ENCODE peak calls at places on chromosome 20, in four cellular contexts. W is IMR-90, I is upper lobe of right lung, R is pancreas. Z is an unnamed sample.

GRCh38 chr20:16666272-16666671 is 63.6 kb upstream of the SNRPB2 start:
- DNase-seq in W (no peak), I (no peak), R (no peak), Z (no peak)

GRCh38 chr20:10647471-10647870 is 26.3 kb downstream of the JAG1 start:
- DNase-seq in W (no peak), I (no peak), R (no peak), Z (no peak)

GRCh38 chr20:44738779-44739477 is 6.7 kb upstream of the KCNK15 start:
- DNase-seq in W (peak; percentile 67), I (no peak), R (peak; percentile 80), Z (no peak)

GRCh38 chr20:34772437-34772836 is 53.0 kb downstream of the NCOA6 start:
- DNase-seq in W (no peak), I (no peak), R (no peak), Z (no peak)

GRCh38 chr20:29689411-29690225 is 1567.8 kb upstream of the DEFB115 start:
- DNase-seq in W (no peak), I (no peak), R (peak; percentile 5), Z (peak; percentile 39)

GRCh38 chr20:58851221-58851968 is 693 bp upstream of the GNAS-AS1 start:
- DNase-seq in W (no peak), I (peak; percentile 64), R (no peak), Z (no peak)

GRCh38 chr20:15642676-15643075 is 930.6 kb downstream of the KIF16B start:
- DNase-seq in W (peak; percentile 80), I (no peak), R (no peak), Z (no peak)

GRCh38 chr20:36572701-36573102 is 695 bp upstream of the TGIF2 start:
- DNase-seq in W (peak; percentile 51), I (no peak), R (no peak), Z (peak; percentile 59)

GRCh38 chr20:41697861-41698559 is 79.8 kb upstream of the CHD6 start:
- DNase-seq in W (peak; percentile 37), I (no peak), R (no peak), Z (no peak)

GRCh38 chr20:51447097-51447764 is 95.3 kb downstream of the NFATC2 start:
- DNase-seq in W (peak; percentile 98), I (no peak), R (peak; percentile 32), Z (no peak)

GRCh38 chr20:33862709-33863403 is 51.7 kb downstream of the CHMP4B start:
- DNase-seq in W (peak; percentile 78), I (peak; percentile 77), R (peak; percentile 41), Z (peak; percentile 19)

GRCh38 chr20:2093883-2094282 is 7.7 kb upstream of the STK35 start:
- DNase-seq in W (no peak), I (no peak), R (no peak), Z (no peak)

GRCh38 chr20:59055302-59055701 is 12.7 kb upstream of the PRELID3B start:
- DNase-seq in W (peak; percentile 37), I (no peak), R (no peak), Z (no peak)

GRCh38 chr20:50513169-50514034 is 3.2 kb downstream of the PTPN1 start:
- DNase-seq in W (peak; percentile 80), I (no peak), R (no peak), Z (no peak)

GRCh38 chr20:44748005-44748370 is 2.3 kb downstream of the KCNK15 start:
- DNase-seq in W (no peak), I (no peak), R (no peak), Z (no peak)

GRCh38 chr20:32888636-32889035 is 29.9 kb downstream of the EFCAB8 start:
- DNase-seq in W (no peak), I (no peak), R (peak; percentile 42), Z (no peak)

GRCh38 chr20:54323227-54323734 is 115.4 kb downstream of the PFDN4 start:
- DNase-seq in W (no peak), I (no peak), R (no peak), Z (no peak)

GRCh38 chr20:25750765-25751696 is 54.4 kb upstream of the ZNF337 start:
- DNase-seq in W (peak; percentile 28), I (peak; percentile 77), R (peak; percentile 52), Z (peak; percentile 57)

GRCh38 chr20:31945790-31946189 is 6.1 kb downstream of the PDRG1 start:
- DNase-seq in W (no peak), I (no peak), R (no peak), Z (no peak)

GRCh38 chr20:23234311-23235078 is 116.1 kb upstream of the NXT1 start:
- DNase-seq in W (peak; percentile 55), I (no peak), R (no peak), Z (no peak)

GRCh38 chr20:31806564-31807355 is 12.4 kb upstream of the MYLK2 start:
- DNase-seq in W (no peak), I (no peak), R (no peak), Z (no peak)

GRCh38 chr20:32316667-32317066 is 39.2 kb downstream of the KIF3B start:
- DNase-seq in W (peak; percentile 44), I (no peak), R (peak; percentile 59), Z (no peak)

GRCh38 chr20:4202441-4202840 is 187.1 kb upstream of the RNF24 start:
- DNase-seq in W (no peak), I (peak; percentile 11), R (no peak), Z (no peak)

GRCh38 chr20:11734431-11734830 is 183.3 kb upstream of the BTBD3 start:
- DNase-seq in W (no peak), I (no peak), R (no peak), Z (no peak)

GRCh38 chr20:33387177-33387576 is 14.1 kb downstream of the CDK5RAP1 start:
- DNase-seq in W (peak; percentile 28), I (no peak), R (no peak), Z (no peak)

GRCh38 chr20:49508435-49509199 is 26.1 kb upstream of the KCNB1 start:
- DNase-seq in W (peak; percentile 45), I (no peak), R (no peak), Z (no peak)

GRCh38 chr20:35992713-35993335 is 24.4 kb downstream of the CNBD2 start:
- DNase-seq in W (peak; percentile 58), I (no peak), R (peak; percentile 19), Z (peak; percentile 17)

GRCh38 chr20:46689082-46689753 is at the start of gene TP53RK:
- DNase-seq in W (peak; percentile 100), I (peak; percentile 99), R (peak; percentile 99), Z (peak; percentile 86)

GRCh38 chr20:40568200-40568599 is 120.8 kb downstream of the MAFB start:
- DNase-seq in W (no peak), I (no peak), R (no peak), Z (no peak)

GRCh38 chr20:49892260-49893216 is 22.8 kb downstream of the SPATA2 start:
- DNase-seq in W (no peak), I (no peak), R (no peak), Z (no peak)

GRCh38 chr20:47043076-47043475 is 148.4 kb downstream of the EYA2 start:
- DNase-seq in W (peak; percentile 47), I (no peak), R (no peak), Z (no peak)

GRCh38 chr20:45506927-45507820 is 8.2 kb downstream of the SPINT3 start:
- DNase-seq in W (no peak), I (no peak), R (no peak), Z (no peak)

GRCh38 chr20:42379385-42379784 is 761.2 kb upstream of the CHD6 start:
- DNase-seq in W (no peak), I (no peak), R (peak; percentile 31), Z (no peak)

GRCh38 chr20:16560661-16561060 is 12.6 kb downstream of the KIF16B start:
- DNase-seq in W (no peak), I (no peak), R (no peak), Z (no peak)

GRCh38 chr20:11001767-11002540 is 328.2 kb upstream of the JAG1 start:
- DNase-seq in W (peak; percentile 56), I (no peak), R (no peak), Z (no peak)

GRCh38 chr20:17888044-17888443 is 80.5 kb downstream of the SNX5 start:
- DNase-seq in W (no peak), I (no peak), R (no peak), Z (no peak)

GRCh38 chr20:43009497-43009896 is 180.2 kb downstream of the PTPRT start:
- DNase-seq in W (no peak), I (no peak), R (no peak), Z (no peak)

GRCh38 chr20:24708411-24709295 is 239.2 kb downstream of the SYNDIG1 start:
- DNase-seq in W (peak; percentile 4), I (no peak), R (no peak), Z (no peak)

DNA sequence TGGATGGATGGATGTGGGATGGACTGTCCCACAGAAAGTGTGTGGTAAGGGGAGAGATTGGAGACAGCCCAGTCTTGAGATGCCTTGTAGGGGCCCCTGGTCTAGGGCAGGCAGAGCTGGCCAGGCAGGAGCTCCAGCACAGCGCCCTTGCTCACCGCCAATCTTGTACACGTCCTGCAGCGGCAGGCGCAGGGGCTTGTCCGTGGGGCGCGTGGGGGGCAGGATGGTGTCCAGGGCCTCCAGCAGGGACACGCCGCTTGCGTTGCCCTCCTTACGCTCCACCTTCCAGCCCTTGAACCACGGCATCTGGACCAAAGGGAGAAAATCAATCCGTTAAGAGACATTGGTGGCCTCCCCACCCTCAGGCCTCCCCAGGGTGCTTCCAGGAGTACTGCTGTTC is 5.9 kb downstream of the EEF1A2 start:
- DNase-seq in W (no peak), I (no peak), R (no peak), Z (no peak)
- H3K27me3 ChIP-seq in W (peaks cover 10% of the 10 kb centered on the region), I (peaks cover 45% of the 10 kb centered on the region), R (no peaks in the 10 kb centered on the region), Z (peaks cover 33% of the 10 kb centered on the region)

GRCh38 chr20:38729767-38730166 is 5.5 kb downstream of the SLC32A1 start:
- DNase-seq in W (no peak), I (no peak), R (no peak), Z (no peak)
- H3K27me3 ChIP-seq in W (peaks cover 82% of the 10 kb centered on the region), I (peaks cover 98% of the 10 kb centered on the region), R (peaks cover 12% of the 10 kb centered on the region), Z (peaks cover 93% of the 10 kb centered on the region)

GRCh38 chr20:22223251-22223650 is 361.1 kb downstream of the FOXA2 start:
- DNase-seq in W (no peak), I (no peak), R (no peak), Z (no peak)

GRCh38 chr20:22232473-22232872 is 351.9 kb downstream of the FOXA2 start:
- DNase-seq in W (no peak), I (no peak), R (no peak), Z (no peak)

GRCh38 chr20:22227301-22227700 is 357.1 kb downstream of the FOXA2 start:
- DNase-seq in W (no peak), I (no peak), R (no peak), Z (no peak)

DNA sequence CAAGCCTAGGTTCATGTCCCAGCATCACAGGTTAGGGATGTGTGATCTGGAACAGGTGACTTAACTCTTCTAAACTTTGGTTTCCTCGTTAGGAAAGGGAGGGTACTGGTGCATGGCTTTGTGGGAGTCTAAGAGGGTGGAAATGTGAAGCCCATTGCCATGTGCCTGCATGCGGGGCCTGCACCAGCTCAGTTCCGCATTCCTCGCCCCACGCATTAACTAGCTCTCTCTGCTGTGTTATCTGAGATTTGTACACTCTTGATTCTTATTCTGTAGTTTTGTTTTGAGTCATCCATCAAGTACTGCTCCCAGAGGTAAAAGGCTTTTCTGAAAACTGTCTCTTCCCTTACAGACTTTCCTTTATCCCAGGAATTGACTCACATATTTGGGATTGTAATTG is 357.5 kb downstream of the FOXA2 start:
- DNase-seq in W (no peak), I (no peak), R (no peak), Z (no peak)
- H3K27me3 ChIP-seq in W (no peaks in the 10 kb centered on the region), I (no peaks in the 10 kb centered on the region), R (no peaks in the 10 kb centered on the region), Z (no peaks in the 10 kb centered on the region)

GRCh38 chr20:12762725-12763124 is 246.0 kb upstream of the SPTLC3 start:
- DNase-seq in W (no peak), I (no peak), R (no peak), Z (no peak)
- H3K27me3 ChIP-seq in W (no peaks in the 10 kb centered on the region), I (no peaks in the 10 kb centered on the region), R (no peaks in the 10 kb centered on the region), Z (no peaks in the 10 kb centered on the region)